ENCODE peak calls at places on chromosomes 4 and X, in four cellular contexts. R, O, E and Z are unnamed samples.

GRCh38 chrX:130628522-130628921 is 226.7 kb downstream of the RBMX2 start:
- DNase-seq in O (no peak), E (no peak), R (no peak), Z (no peak)

GRCh38 chr4:27702710-27703431 is 842.2 kb downstream of the STIM2 start:
- DNase-seq in O (peak), E (no peak), R (no peak), Z (no peak)

GRCh38 chrX:121869876-121870477 is 822.6 kb downstream of the GLUD2 start:
- DNase-seq in E (no peak), O (no peak), R (no peak), Z (no peak)

GRCh38 chrX:133415276-133416105 is at the start of gene GPC4:
- DNase-seq in E (no peak), O (peak), R (peak), Z (no peak)

GRCh38 chr4:60944070-60944469 is 256.1 kb upstream of the ADGRL3 start:
- DNase-seq in R (no peak), E (no peak), O (no peak), Z (no peak)

GRCh38 chrX:437636-438390 is 51.1 kb upstream of the PPP2R3B start:
- DNase-seq in O (no peak), E (no peak), R (no peak), Z (no peak)

GRCh38 chr4:95732061-95732460 is 107.8 kb upstream of the PDHA2 start:
- DNase-seq in E (no peak), O (no peak), R (no peak), Z (no peak)

GRCh38 chr4:151227731-151228130 is 49.2 kb upstream of the PRSS48 start:
- DNase-seq in E (no peak), R (no peak), O (no peak), Z (no peak)

GRCh38 chrX:40484408-40485091 is 96.2 kb upstream of the ATP6AP2 start:
- DNase-seq in O (no peak), R (no peak), E (no peak), Z (no peak)

GRCh38 chrX:154396948-154397887 is 959 bp upstream of the RPL10 start:
- DNase-seq in E (peak), O (peak), R (peak), Z (peak)

GRCh38 chr4:110902500-110902899 is 279.6 kb upstream of the PITX2 start:
- DNase-seq in R (no peak), O (no peak), E (no peak), Z (no peak)

GRCh38 chrX:1528186-1528883 is 8.7 kb downstream of the P2RY8 start:
- DNase-seq in R (no peak), E (no peak), O (peak), Z (no peak)

GRCh38 chrX:21166302-21166982 is 207.8 kb upstream of the CNKSR2 start:
- DNase-seq in R (no peak), E (no peak), O (no peak), Z (no peak)

GRCh38 chrX:70168238-70169188 is 8.8 kb upstream of the DGAT2L6 start:
- DNase-seq in E (peak), R (no peak), O (no peak), Z (no peak)

GRCh38 chr4:5979981-5980380 is 38.2 kb downstream of the C4orf50 start:
- DNase-seq in O (peak), R (peak), E (no peak), Z (no peak)

GRCh38 chr4:18439306-18439705 is 417.8 kb upstream of the LCORL start:
- DNase-seq in O (no peak), E (no peak), R (no peak), Z (no peak)

GRCh38 chr4:174929346-174929745 is 11.2 kb downstream of the ADAM29 start:
- DNase-seq in E (no peak), R (no peak), O (no peak), Z (no peak)

GRCh38 chr4:164446516-164446915 is 307.4 kb upstream of the SMIM31 start:
- DNase-seq in O (no peak), E (no peak), R (no peak), Z (no peak)

GRCh38 chr4:150632639-150633038 is 50.7 kb downstream of the MAB21L2 start:
- DNase-seq in E (no peak), R (no peak), O (no peak), Z (no peak)

GRCh38 chrX:41963348-41963747 is 40.0 kb upstream of the CASK start:
- DNase-seq in E (no peak), R (no peak), O (no peak), Z (no peak)

GRCh38 chrX:64975491-64975890 is 759 bp downstream of the ZC4H2 start:
- DNase-seq in E (no peak), O (peak), R (peak), Z (no peak)

GRCh38 chr4:67051000-67051789 is 494.1 kb downstream of the CENPC start:
- DNase-seq in O (no peak), R (no peak), E (no peak), Z (no peak)

GRCh38 chr4:48025005-48025404 is 8.4 kb downstream of the NIPAL1 start:
- DNase-seq in R (no peak), O (no peak), E (no peak), Z (no peak)

GRCh38 chr4:107453987-107454386 is 266.0 kb downstream of the PAPSS1 start:
- DNase-seq in E (no peak), R (no peak), O (no peak), Z (no peak)

GRCh38 chr4:141346144-141346543 is 125.4 kb downstream of the ZNF330 start:
- DNase-seq in E (peak), O (no peak), R (no peak), Z (peak)

GRCh38 chr4:150342945-150343344 is 239.0 kb upstream of the MAB21L2 start:
- DNase-seq in R (no peak), E (no peak), O (no peak), Z (no peak)

GRCh38 chr4:125085-125820 is 952 bp downstream of the ZNF718 start:
- DNase-seq in R (peak), O (peak), E (peak), Z (peak)

GRCh38 chr4:121408-122084 is 2.8 kb upstream of the ZNF718 start:
- DNase-seq in E (no peak), O (peak), R (no peak), Z (peak)

GRCh38 chr4:120616-121015 is 3.7 kb upstream of the ZNF718 start:
- DNase-seq in O (peak), R (no peak), E (no peak), Z (no peak)

GRCh38 chr4:125833-126232 is 1.5 kb downstream of the ZNF718 start:
- DNase-seq in E (no peak), R (no peak), O (peak), Z (no peak)

GRCh38 chr4:124275-125081 is at the start of gene ZNF718:
- DNase-seq in R (peak), E (peak), O (peak), Z (peak)
- TF ChIP-seq POLR2AphosphoS5 in R (peak), E (peak), O (peak), Z (peak)

DNA sequence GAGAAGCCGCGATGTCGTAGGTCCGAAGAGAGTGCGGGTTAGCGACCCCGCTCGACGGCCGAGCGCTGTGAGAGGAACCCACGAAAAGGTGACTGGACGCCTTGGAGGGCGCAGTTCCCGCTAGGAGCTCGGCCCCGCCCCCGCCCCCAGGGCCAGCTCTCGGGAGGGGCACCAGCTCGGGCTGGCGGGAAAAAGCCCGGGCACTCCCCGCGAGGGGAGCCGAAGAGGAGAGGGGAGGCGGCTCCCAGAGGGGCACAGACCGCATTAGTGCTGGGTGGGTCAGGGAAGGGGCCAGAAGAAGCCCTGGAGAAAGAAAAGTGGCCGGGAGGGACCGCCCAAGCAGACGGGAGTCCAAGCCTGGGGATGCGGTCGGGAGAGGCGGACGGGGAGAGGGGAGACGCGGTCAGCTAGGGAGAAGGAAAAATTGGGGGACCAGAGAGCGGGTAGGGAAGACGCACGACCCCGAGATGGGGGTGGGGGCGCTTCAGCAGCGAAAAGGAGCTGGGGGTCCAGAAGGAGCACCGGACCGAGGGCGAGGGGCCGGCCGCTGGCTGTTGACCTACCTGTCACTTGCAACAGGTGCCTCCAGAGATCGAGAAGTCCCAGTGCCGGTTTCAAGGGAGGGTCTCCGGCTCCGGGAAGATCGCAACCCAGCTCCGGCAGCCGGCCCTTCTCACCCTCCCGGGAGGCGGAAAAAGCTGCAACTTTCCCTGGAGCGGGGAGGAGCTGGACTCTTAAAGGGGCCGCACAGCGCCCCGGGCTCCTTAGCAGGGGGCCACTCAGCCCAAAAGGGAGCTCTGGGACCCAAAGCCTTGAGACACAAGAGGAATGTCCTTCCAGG is at the start of gene SYTL4:
- DNase-seq in O (peak), R (peak), E (peak), Z (no peak)
- TF ChIP-seq POLR2AphosphoS5 in O (no peak), R (no peak), E (no peak), Z (no peak)

GRCh38 chr4:184825394-184826314 is at the start of gene ACSL1:
- DNase-seq in R (peak), E (peak), O (peak), Z (peak)
- TF ChIP-seq POLR2AphosphoS5 in R (peak), E (peak), O (no peak), Z (peak)

GRCh38 chr4:56297801-56298200 is 89.5 kb downstream of the AASDH start:
- DNase-seq in E (no peak), R (no peak), O (no peak), Z (no peak)

GRCh38 chr4:56302102-56302501 is 85.2 kb downstream of the AASDH start:
- DNase-seq in O (no peak), E (no peak), R (no peak), Z (no peak)

GRCh38 chr4:56298210-56298609 is 89.1 kb downstream of the AASDH start:
- DNase-seq in O (no peak), R (no peak), E (no peak), Z (no peak)

GRCh38 chr4:56302775-56303174 is 84.5 kb downstream of the AASDH start:
- DNase-seq in R (no peak), E (no peak), O (no peak), Z (no peak)

DNA sequence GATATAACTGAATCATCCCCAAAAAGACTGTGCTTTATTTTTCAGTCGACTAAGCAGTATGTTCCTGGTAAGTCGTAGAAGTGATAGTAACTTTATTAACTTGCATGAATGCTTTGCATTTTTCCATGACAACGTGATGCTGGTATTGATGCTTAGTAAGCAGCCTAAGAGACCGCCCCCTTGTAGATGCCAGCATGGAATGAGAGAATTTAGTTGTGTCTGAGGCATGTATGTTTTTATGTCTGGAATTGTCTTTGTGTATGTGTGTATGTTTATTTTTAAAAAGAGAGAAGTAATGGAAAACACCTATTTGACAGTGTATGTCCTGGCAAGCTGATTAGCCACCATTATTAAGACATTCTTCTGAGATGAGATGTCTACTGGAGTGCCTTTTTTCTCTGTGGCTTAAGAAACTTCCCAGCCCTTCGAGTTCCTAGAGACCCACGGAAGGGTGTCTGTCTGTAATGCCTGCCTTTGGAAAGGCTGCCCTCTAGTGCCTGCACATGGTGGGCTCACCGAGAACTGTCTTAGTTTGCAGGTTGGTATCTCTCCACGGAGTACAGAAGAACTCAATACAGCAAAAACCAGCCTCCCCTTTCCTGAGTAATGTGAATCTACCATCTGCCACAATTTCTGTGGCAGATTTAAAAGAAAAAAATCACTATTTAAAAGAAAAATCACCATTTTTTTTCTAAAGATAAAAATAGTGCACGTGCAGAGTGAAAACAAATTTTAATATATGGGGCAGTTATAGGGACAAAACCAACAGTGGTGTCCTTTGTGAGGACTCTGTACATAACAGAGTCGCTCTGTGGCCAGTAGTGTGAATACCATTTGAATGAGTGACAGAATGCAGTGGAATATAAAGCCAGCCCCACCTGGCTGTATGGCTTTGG is 85.9 kb downstream of the AASDH start:
- DNase-seq in R (peak), O (peak), E (peak), Z (peak)
- TF ChIP-seq POLR2AphosphoS5 in R (no peak), O (no peak), E (no peak), Z (no peak)